ENCODE peak calls at places on chromosomes 4 and X, in eight cellular contexts. E is left colon, T is nephron progenitor cell, K is Daoy, H is NCI-H748 treated with DMSO at 0.1 percent for 48 hours, X is Kasumi-1, N is mammary epithelial cell, V is tibial artery. L is an unnamed sample.

GRCh38 chr4:91958651-91959050 is 345.1 kb upstream of the GRID2 start:
- DNase-seq in E (no peak), T (no peak), K (no peak), H (no peak), X (no peak), N (no peak), V (no peak), L (no peak)

GRCh38 chr4:185797596-185797995 is 14.4 kb downstream of the SORBS2 start:
- DNase-seq in E (no peak), T (no peak), K (no peak), H (no peak), X (no peak), N (no peak), V (no peak), L (no peak)

GRCh38 chrX:1239681-1240142 is 27.3 kb upstream of the CRLF2 start:
- DNase-seq in E (peak; percentile 44), T (no peak), K (peak; percentile 94), H (no peak), X (peak; percentile 49), N (no peak), V (peak; percentile 62), L (peak; percentile 22)

GRCh38 chr4:169615467-169616106 is 3.2 kb upstream of the NEK1 start:
- DNase-seq in E (no peak), T (no peak), K (no peak), H (no peak), X (no peak), N (peak; percentile 87), V (no peak), L (no peak)

GRCh38 chr4:23171971-23172370 is 479.2 kb downstream of the GBA3 start:
- DNase-seq in E (no peak), T (no peak), K (peak; percentile 11), H (no peak), X (no peak), N (no peak), V (no peak), L (no peak)

GRCh38 chr4:144565558-144566195 is 80.3 kb upstream of the HHIP start:
- DNase-seq in E (no peak), T (no peak), K (no peak), H (no peak), X (no peak), N (no peak), V (no peak), L (no peak)

GRCh38 chrX:19867411-19867732 is 20.0 kb downstream of the SH3KBP1 start:
- DNase-seq in E (no peak), T (no peak), K (no peak), H (no peak), X (peak; percentile 12), N (no peak), V (no peak), L (peak; percentile 23)

GRCh38 chrX:104195489-104196084 is 29.3 kb downstream of the FAM199X start:
- DNase-seq in E (no peak), T (no peak), K (peak; percentile 2), H (peak; percentile 0), X (peak; percentile 43), N (peak; percentile 22), V (no peak), L (no peak)

GRCh38 chrX:71870337-71871098 is 40.1 kb upstream of the NHSL2 start:
- DNase-seq in E (no peak), T (peak; percentile 21), K (peak; percentile 85), H (no peak), X (no peak), N (peak; percentile 39), V (no peak), L (no peak)

GRCh38 chr4:151204925-151205524 is 71.9 kb upstream of the PRSS48 start:
- DNase-seq in E (no peak), T (no peak), K (no peak), H (no peak), X (no peak), N (no peak), V (no peak), L (no peak)

L was measured in uterus.